ENCODE peak calls at places on chromosomes 12 and 14, in eight cellular contexts. X is ascending aorta; N is HT1080; M is stimulated activated CD4-positive, alpha-beta T cell treated with anti-CD3 and anti-CD28 coated beads, Interleukin-12 subunit alpha, Interleukin-12 subunit beta, amount 100 ng/mL, for 24 hours; V is EL; U is T1000; A is iris pigment epithelial cell; G is left ventricle myocardium inferior. Q is an unnamed sample.

GRCh38 chr12:122984612-122985358 is 4.3 kb downstream of the ARL6IP4 start:
- DNase-seq in X (no peak), N (no peak), M (no peak), V (no peak), U (no peak), A (peak), G (peak), Q (peak)

GRCh38 chr14:32724864-32725550 is 213.7 kb upstream of the NPAS3 start:
- DNase-seq in X (no peak), N (peak), M (no peak), V (peak), U (no peak), A (peak), G (no peak), Q (peak)

GRCh38 chr12:33427071-33427470 is 12.5 kb downstream of the SYT10 start:
- DNase-seq in X (no peak), N (peak), M (no peak), V (no peak), U (no peak), A (no peak), G (no peak), Q (peak)

GRCh38 chr12:123063535-123063934 is 83.1 kb downstream of the ARL6IP4 start:
- DNase-seq in X (no peak), N (no peak), M (no peak), V (peak), U (no peak), A (peak), G (no peak), Q (peak)

GRCh38 chr12:124411291-124411878 is 116.5 kb downstream of the RFLNA start:
- DNase-seq in X (peak), N (peak), M (no peak), V (peak), U (peak), A (peak), G (no peak), Q (peak)

GRCh38 chr12:90621927-90622326 is 333.0 kb downstream of the CCER1 start:
- DNase-seq in X (no peak), N (peak), M (no peak), V (peak), U (no peak), A (peak), G (no peak), Q (no peak)

GRCh38 chr12:123479442-123480180 is 21.7 kb downstream of the SNRNP35 start:
- DNase-seq in X (peak), N (no peak), M (no peak), V (no peak), U (no peak), A (no peak), G (no peak), Q (no peak)

GRCh38 chr14:72701610-72702009 is 192.3 kb downstream of the DPF3 start:
- DNase-seq in X (no peak), N (no peak), M (no peak), V (no peak), U (no peak), A (no peak), G (peak), Q (peak)

GRCh38 chr12:1793426-1794210 is 26.7 kb upstream of the LRTM2 start:
- DNase-seq in X (peak), N (no peak), M (no peak), V (no peak), U (no peak), A (no peak), G (no peak), Q (peak)

GRCh38 chr12:106369624-106370346 is 12.2 kb downstream of the POLR3B start:
- DNase-seq in X (no peak), N (peak), M (no peak), V (peak), U (no peak), A (peak), G (no peak), Q (no peak)

GRCh38 chr12:115500872-115501271 is 776.6 kb downstream of the MED13L start:
- DNase-seq in X (no peak), N (no peak), M (no peak), V (no peak), U (no peak), A (no peak), G (no peak), Q (no peak)

GRCh38 chr12:57764662-57765002 is 2.2 kb downstream of the CYP27B1 start:
- DNase-seq in X (no peak), N (no peak), M (no peak), V (no peak), U (no peak), A (no peak), G (no peak), Q (no peak)

GRCh38 chr12:26373606-26374495 is 178.5 kb downstream of the SSPN start:
- DNase-seq in X (no peak), N (no peak), M (no peak), V (no peak), U (no peak), A (peak), G (no peak), Q (no peak)

GRCh38 chr12:118360785-118361404 is 11.8 kb downstream of the TAOK3 start:
- DNase-seq in X (no peak), N (peak), M (no peak), V (peak), U (no peak), A (peak), G (no peak), Q (no peak)

GRCh38 chr12:119692410-119692809 is 24.5 kb downstream of the PRKAB1 start:
- DNase-seq in X (no peak), N (no peak), M (no peak), V (peak), U (no peak), A (no peak), G (no peak), Q (no peak)

GRCh38 chr12:78241472-78241871 is 410.8 kb downstream of the NAV3 start:
- DNase-seq in X (no peak), N (no peak), M (no peak), V (no peak), U (no peak), A (no peak), G (no peak), Q (peak)

GRCh38 chr14:65720743-65721142 is 308.2 kb downstream of the FUT8 start:
- DNase-seq in X (no peak), N (no peak), M (no peak), V (no peak), U (no peak), A (no peak), G (no peak), Q (no peak)

GRCh38 chr12:83186437-83186836 is 499.7 kb downstream of the TMTC2 start:
- DNase-seq in X (no peak), N (no peak), M (no peak), V (no peak), U (no peak), A (no peak), G (no peak), Q (no peak)

GRCh38 chr14:101104485-101104884 is 201.0 kb upstream of the RTL1 start:
- DNase-seq in X (peak), N (no peak), M (no peak), V (no peak), U (no peak), A (no peak), G (no peak), Q (no peak)

GRCh38 chr12:115455268-115455681 is 771.3 kb upstream of the TBX3 start:
- DNase-seq in X (no peak), N (no peak), M (no peak), V (no peak), U (no peak), A (peak), G (no peak), Q (peak)

GRCh38 chr12:103901518-103902173 is 28.6 kb upstream of the HSP90B1 start:
- DNase-seq in X (no peak), N (no peak), M (no peak), V (no peak), U (no peak), A (no peak), G (no peak), Q (no peak)

GRCh38 chr12:131785763-131786330 is 42.3 kb upstream of the MMP17 start:
- DNase-seq in X (no peak), N (no peak), M (no peak), V (no peak), U (no peak), A (no peak), G (no peak), Q (no peak)

GRCh38 chr14:102517412-102518062 is 8.0 kb upstream of the ANKRD9 start:
- DNase-seq in X (no peak), N (no peak), M (no peak), V (no peak), U (no peak), A (no peak), G (no peak), Q (peak)

GRCh38 chr12:94149781-94150482 is 1.6 kb downstream of the PLXNC1 start:
- DNase-seq in X (peak), N (no peak), M (no peak), V (peak), U (no peak), A (peak), G (peak), Q (peak)

GRCh38 chr14:89382487-89383170 is 34.4 kb downstream of the FOXN3 start:
- DNase-seq in X (peak), N (no peak), M (no peak), V (no peak), U (no peak), A (no peak), G (no peak), Q (no peak)

GRCh38 chr12:47838286-47838931 is 18.7 kb upstream of the HDAC7 start:
- DNase-seq in X (no peak), N (no peak), M (no peak), V (peak), U (no peak), A (no peak), G (no peak), Q (peak)

GRCh38 chr14:95137804-95138167 is 19.5 kb downstream of the DICER1 start:
- DNase-seq in X (no peak), N (no peak), M (no peak), V (no peak), U (no peak), A (no peak), G (no peak), Q (no peak)

GRCh38 chr12:13959131-13959734 is 22.2 kb downstream of the GRIN2B start:
- DNase-seq in X (no peak), N (no peak), M (no peak), V (no peak), U (no peak), A (no peak), G (peak), Q (no peak)

Q was measured in endodermal cell.